ENCODE peak calls at places on chromosomes 1 and 21, in five cellular contexts. R, Y, W, C and F are unnamed samples. For H3K4me1, the result is how much of the 10 kb centered on the place peaks cover.

GRCh38 chr1:23673086-23673813 is 18.4 kb upstream of the RPL11 start:
- DNase-seq in W (peak), Y (peak), R (peak), C (no peak), F (peak)

GRCh38 chr1:199279107-199279506 is 640.3 kb downstream of the PTPRC start:
- DNase-seq in W (no peak), Y (peak), C (no peak), R (no peak), F (peak)

GRCh38 chr1:219271914-219272545 is 98.4 kb downstream of the LYPLAL1 start:
- DNase-seq in C (no peak), W (peak), Y (no peak), R (peak), F (peak)

GRCh38 chr1:170685166-170685565 is 21.2 kb downstream of the PRRX1 start:
- DNase-seq in W (peak), C (peak), Y (peak), R (peak), F (no peak)

GRCh38 chr21:35086357-35086756 is 37.3 kb upstream of the RUNX1 start:
- DNase-seq in W (peak), Y (peak), R (peak), C (no peak), F (no peak)

GRCh38 chr1:37434292-37434907 is 40.0 kb upstream of the ZC3H12A start:
- DNase-seq in Y (no peak), W (no peak), C (no peak), R (peak), F (peak)

GRCh38 chr1:26119892-26120608 is 8.4 kb downstream of the PDIK1L start:
- DNase-seq in R (no peak), C (no peak), Y (no peak), W (no peak), F (no peak)

GRCh38 chr1:2927393-2927792 is 93.9 kb upstream of the ACTRT2 start:
- DNase-seq in Y (no peak), C (no peak), R (no peak), W (no peak), F (no peak)

GRCh38 chr1:8343464-8344001 is 25.6 kb downstream of the SLC45A1 start:
- DNase-seq in W (peak), Y (peak), C (peak), R (peak), F (peak)

GRCh38 chr1:91283421-91283726 is 121.3 kb downstream of the HFM1 start:
- DNase-seq in C (no peak), Y (no peak), R (no peak), W (no peak), F (no peak)

GRCh38 chr21:36909901-36910561 is 56.4 kb downstream of the HLCS start:
- DNase-seq in Y (peak), C (no peak), W (peak), R (peak), F (peak)

GRCh38 chr1:91673603-91674002 is 173.0 kb downstream of the CDC7 start:
- DNase-seq in W (no peak), R (no peak), Y (no peak), C (peak), F (no peak)

GRCh38 chr1:22231068-22231593 is 88.2 kb upstream of the WNT4 start:
- DNase-seq in C (no peak), Y (no peak), W (no peak), R (no peak), F (no peak)

GRCh38 chr1:43402055-43402865 is 12.6 kb downstream of the SZT2 start:
- DNase-seq in W (no peak), Y (no peak), R (no peak), C (no peak), F (no peak)

GRCh38 chr1:236063919-236064673 is 794 bp downstream of the NID1 start:
- DNase-seq in W (peak), Y (peak), C (peak), R (peak), F (peak)

GRCh38 chr1:226640737-226641136 is 92.2 kb downstream of the STUM start:
- DNase-seq in W (no peak), Y (no peak), C (no peak), R (no peak), F (no peak)
- H3K27ac ChIP-seq in W (no peak), Y (no peak), C (no peak), R (no peak), F (no peak)

DNA sequence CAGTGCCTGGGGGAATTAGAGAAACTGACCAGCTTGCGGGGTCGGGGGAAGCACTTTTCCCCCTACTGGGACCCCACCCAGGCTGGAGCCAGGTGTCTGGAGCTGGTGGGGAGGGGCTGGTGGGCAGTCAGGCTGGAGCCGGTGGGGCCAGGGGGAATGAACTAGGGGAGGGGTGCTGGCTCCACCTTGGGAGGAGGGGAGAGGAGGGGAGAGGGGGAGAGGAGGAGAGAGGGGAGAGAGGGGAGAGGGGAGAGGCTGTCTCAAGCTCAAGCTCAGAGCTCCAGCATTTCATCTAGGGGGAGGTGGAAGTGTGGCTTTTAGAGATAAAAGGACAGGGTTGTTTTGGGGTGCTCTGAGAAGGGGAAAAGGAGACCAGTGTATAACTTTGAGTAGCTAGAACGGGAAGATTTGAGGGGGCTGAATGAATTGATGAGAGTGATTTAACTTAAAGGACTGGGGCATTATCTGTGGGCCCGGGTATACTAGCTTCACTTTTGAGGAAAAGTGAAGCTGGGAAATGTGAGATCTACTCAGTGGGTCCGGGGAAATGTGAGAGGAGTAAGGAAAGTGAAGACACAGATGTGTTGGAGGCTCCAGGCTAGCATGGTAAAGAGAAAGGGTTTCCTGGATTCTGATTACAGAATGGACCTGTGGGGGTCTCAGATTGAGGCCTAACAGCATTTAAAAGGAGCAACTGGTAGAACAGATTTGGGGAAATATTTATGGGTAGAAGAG is 2.8 kb downstream of the EFNA1 start:
- DNase-seq in W (no peak), C (no peak), Y (no peak), R (no peak), F (no peak)
- H3K4me3 ChIP-seq in W (no peak), C (peak), Y (peak), R (no peak), F (peak)

GRCh38 chr1:150162582-150162861 is 12.8 kb downstream of the PLEKHO1 start:
- DNase-seq in C (no peak), R (no peak), Y (no peak), W (no peak), F (no peak)
- H3K4me1 ChIP-seq in C (half or more), R (under half), Y (under half), W (half or more), F (under half)

DNA sequence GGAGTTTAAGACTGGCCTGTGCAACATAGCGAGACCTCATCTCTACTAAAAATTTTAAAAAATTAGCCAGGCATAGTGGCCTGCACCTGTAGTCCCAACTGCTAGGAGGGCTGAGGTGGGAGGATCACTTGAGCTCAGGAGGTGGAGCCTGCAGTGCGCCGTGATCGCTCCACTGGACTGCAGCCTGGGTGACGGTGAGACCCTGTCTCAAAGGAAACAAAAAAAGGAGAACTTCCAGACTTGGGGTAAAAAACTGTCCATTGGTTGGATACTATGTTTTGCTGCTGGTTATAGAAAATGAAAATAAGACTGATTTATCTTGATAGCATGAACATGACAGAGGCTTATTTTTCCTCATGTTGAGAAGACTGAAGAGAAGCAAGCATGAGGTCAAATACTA is 79.4 kb downstream of the WDR4 start:
- DNase-seq in Y (no peak), R (no peak), C (no peak), W (no peak), F (no peak)
- H3K27ac ChIP-seq in Y (no peak), R (no peak), C (no peak), W (no peak), F (no peak)

DNA sequence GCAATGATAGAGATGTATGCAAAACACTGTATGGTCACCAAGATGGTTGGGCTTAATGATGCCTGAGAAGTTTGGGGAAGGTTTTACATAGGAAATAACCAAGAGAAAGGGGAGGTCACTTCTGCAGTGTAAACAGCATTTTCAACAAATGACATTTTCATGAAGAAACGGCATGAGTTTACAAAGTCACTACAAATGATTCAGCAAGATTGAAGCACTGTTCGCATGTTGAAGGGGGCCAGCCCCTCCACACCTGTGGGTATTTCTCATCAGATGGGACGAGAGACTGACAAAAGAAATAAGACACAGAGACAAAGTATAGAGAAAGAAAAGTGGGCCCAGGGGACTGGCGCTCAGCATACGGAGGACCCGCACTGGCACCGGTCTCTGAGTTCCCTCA is 234.1 kb upstream of the POGK start:
- DNase-seq in W (no peak), C (no peak), Y (no peak), R (no peak), F (no peak)
- H3K4me3 ChIP-seq in W (no peak), C (no peak), Y (no peak), R (no peak), F (no peak)